ENCODE peak calls at places on chromosomes 11 and 22, in five cellular contexts. One of them, this sample, is unnamed.

GRCh38 chr11:128450882-128451647 is 136.3 kb downstream of the ETS1 start:
- DNase-seq in EH: no peak
- DNase-seq in RWPE1: no peak
- DNase-seq in 8988T: no peak
- DNase-seq in activated naive CD8-positive, alpha-beta T cell treated with anti-CD3 and anti-CD28 coated beads for 36 hours: no peak
- DNase-seq in this sample: no peak

GRCh38 chr11:105639527-105639926 is 29.7 kb downstream of the GRIA4 start:
- DNase-seq in RWPE1: no peak
- DNase-seq in EH: no peak
- DNase-seq in activated naive CD8-positive, alpha-beta T cell treated with anti-CD3 and anti-CD28 coated beads for 36 hours: no peak
- DNase-seq in 8988T: no peak
- DNase-seq in this sample: no peak

GRCh38 chr11:93099811-93100210 is 98.0 kb downstream of the SLC36A4 start:
- DNase-seq in 8988T: no peak
- DNase-seq in EH: peak
- DNase-seq in RWPE1: no peak
- DNase-seq in activated naive CD8-positive, alpha-beta T cell treated with anti-CD3 and anti-CD28 coated beads for 36 hours: no peak
- DNase-seq in this sample: peak

GRCh38 chr11:91100432-91100831 is 877.6 kb upstream of the CHORDC1 start:
- DNase-seq in EH: peak
- DNase-seq in activated naive CD8-positive, alpha-beta T cell treated with anti-CD3 and anti-CD28 coated beads for 36 hours: no peak
- DNase-seq in 8988T: no peak
- DNase-seq in RWPE1: no peak
- DNase-seq in this sample: peak

GRCh38 chr11:132373405-132374141 is 1003.2 kb downstream of the NTM start:
- DNase-seq in EH: no peak
- DNase-seq in RWPE1: no peak
- DNase-seq in 8988T: no peak
- DNase-seq in activated naive CD8-positive, alpha-beta T cell treated with anti-CD3 and anti-CD28 coated beads for 36 hours: no peak
- DNase-seq in this sample: no peak

GRCh38 chr22:46791201-46791731 is 28.8 kb downstream of the TBC1D22A start:
- DNase-seq in activated naive CD8-positive, alpha-beta T cell treated with anti-CD3 and anti-CD28 coated beads for 36 hours: peak
- DNase-seq in EH: peak
- DNase-seq in RWPE1: peak
- DNase-seq in 8988T: no peak
- DNase-seq in this sample: peak

GRCh38 chr11:11620966-11621880 is 582 bp downstream of the GALNT18 start:
- DNase-seq in EH: peak
- DNase-seq in 8988T: peak
- DNase-seq in RWPE1: peak
- DNase-seq in activated naive CD8-positive, alpha-beta T cell treated with anti-CD3 and anti-CD28 coated beads for 36 hours: peak
- DNase-seq in this sample: peak

GRCh38 chr11:45106006-45106405 is 40.4 kb upstream of the PRDM11 start:
- DNase-seq in activated naive CD8-positive, alpha-beta T cell treated with anti-CD3 and anti-CD28 coated beads for 36 hours: no peak
- DNase-seq in EH: no peak
- DNase-seq in RWPE1: no peak
- DNase-seq in 8988T: no peak
- DNase-seq in this sample: no peak

GRCh38 chr11:7538023-7538422 is 24.2 kb downstream of the PPFIBP2 start:
- DNase-seq in 8988T: no peak
- DNase-seq in activated naive CD8-positive, alpha-beta T cell treated with anti-CD3 and anti-CD28 coated beads for 36 hours: peak
- DNase-seq in RWPE1: no peak
- DNase-seq in EH: peak
- DNase-seq in this sample: no peak

GRCh38 chr11:130390071-130390758 is 38.2 kb downstream of the ADAMTS8 start:
- DNase-seq in 8988T: peak
- DNase-seq in EH: peak
- DNase-seq in RWPE1: peak
- DNase-seq in activated naive CD8-positive, alpha-beta T cell treated with anti-CD3 and anti-CD28 coated beads for 36 hours: no peak
- DNase-seq in this sample: peak

GRCh38 chr22:43013355-43014061 is 1.4 kb downstream of the PACSIN2 start:
- DNase-seq in EH: peak
- DNase-seq in 8988T: no peak
- DNase-seq in RWPE1: no peak
- DNase-seq in activated naive CD8-positive, alpha-beta T cell treated with anti-CD3 and anti-CD28 coated beads for 36 hours: no peak
- DNase-seq in this sample: no peak

GRCh38 chr11:44263711-44264110 is 46.2 kb downstream of the ALX4 start:
- DNase-seq in activated naive CD8-positive, alpha-beta T cell treated with anti-CD3 and anti-CD28 coated beads for 36 hours: no peak
- DNase-seq in RWPE1: no peak
- DNase-seq in EH: no peak
- DNase-seq in 8988T: no peak
- DNase-seq in this sample: no peak

GRCh38 chr22:43094551-43094950 is 5.4 kb upstream of the TTLL1 start:
- DNase-seq in RWPE1: no peak
- DNase-seq in 8988T: no peak
- DNase-seq in activated naive CD8-positive, alpha-beta T cell treated with anti-CD3 and anti-CD28 coated beads for 36 hours: no peak
- DNase-seq in EH: no peak
- DNase-seq in this sample: no peak

GRCh38 chr11:57072640-57073039 is 83.9 kb downstream of the OR5AK2 start:
- DNase-seq in 8988T: no peak
- DNase-seq in activated naive CD8-positive, alpha-beta T cell treated with anti-CD3 and anti-CD28 coated beads for 36 hours: no peak
- DNase-seq in RWPE1: peak
- DNase-seq in EH: peak
- DNase-seq in this sample: peak

GRCh38 chr11:40186401-40187091 is 1272.9 kb downstream of the LRRC4C start:
- DNase-seq in RWPE1: no peak
- DNase-seq in EH: no peak
- DNase-seq in 8988T: no peak
- DNase-seq in activated naive CD8-positive, alpha-beta T cell treated with anti-CD3 and anti-CD28 coated beads for 36 hours: no peak
- DNase-seq in this sample: no peak

GRCh38 chr11:72072348-72072747 is 8.0 kb downstream of the NUMA1 start:
- DNase-seq in 8988T: no peak
- DNase-seq in activated naive CD8-positive, alpha-beta T cell treated with anti-CD3 and anti-CD28 coated beads for 36 hours: no peak
- DNase-seq in RWPE1: peak
- DNase-seq in EH: peak
- DNase-seq in this sample: peak

GRCh38 chr11:10379871-10380568 is 75.0 kb upstream of the AMPD3 start:
- DNase-seq in 8988T: no peak
- DNase-seq in EH: no peak
- DNase-seq in activated naive CD8-positive, alpha-beta T cell treated with anti-CD3 and anti-CD28 coated beads for 36 hours: no peak
- DNase-seq in RWPE1: no peak
- DNase-seq in this sample: no peak

GRCh38 chr11:12893787-12894672 is 115.1 kb upstream of the RASSF10 start:
- DNase-seq in activated naive CD8-positive, alpha-beta T cell treated with anti-CD3 and anti-CD28 coated beads for 36 hours: peak
- DNase-seq in 8988T: peak
- DNase-seq in EH: peak
- DNase-seq in RWPE1: peak
- DNase-seq in this sample: peak

GRCh38 chr22:20763630-20764029 is 10.3 kb upstream of the SERPIND1 start:
- DNase-seq in activated naive CD8-positive, alpha-beta T cell treated with anti-CD3 and anti-CD28 coated beads for 36 hours: no peak
- DNase-seq in 8988T: no peak
- DNase-seq in EH: no peak
- DNase-seq in RWPE1: no peak
- DNase-seq in this sample: no peak

GRCh38 chr22:17098379-17098819 is 13.6 kb downstream of the IL17RA start:
- DNase-seq in EH: no peak
- DNase-seq in activated naive CD8-positive, alpha-beta T cell treated with anti-CD3 and anti-CD28 coated beads for 36 hours: no peak
- DNase-seq in 8988T: no peak
- DNase-seq in RWPE1: no peak
- DNase-seq in this sample: no peak

GRCh38 chr11:93444671-93445073 is 98.5 kb downstream of the SMCO4 start:
- DNase-seq in EH: no peak
- DNase-seq in 8988T: no peak
- DNase-seq in RWPE1: no peak
- DNase-seq in activated naive CD8-positive, alpha-beta T cell treated with anti-CD3 and anti-CD28 coated beads for 36 hours: peak
- DNase-seq in this sample: no peak

GRCh38 chr22:18148508-18148965 is 1.4 kb upstream of the USP18 start:
- DNase-seq in activated naive CD8-positive, alpha-beta T cell treated with anti-CD3 and anti-CD28 coated beads for 36 hours: no peak
- DNase-seq in RWPE1: no peak
- DNase-seq in EH: no peak
- DNase-seq in 8988T: no peak
- DNase-seq in this sample: no peak

GRCh38 chr11:134751825-134752224 is 339.8 kb upstream of the B3GAT1 start:
- DNase-seq in RWPE1: no peak
- DNase-seq in 8988T: no peak
- DNase-seq in EH: no peak
- DNase-seq in activated naive CD8-positive, alpha-beta T cell treated with anti-CD3 and anti-CD28 coated beads for 36 hours: no peak
- DNase-seq in this sample: no peak

GRCh38 chr11:73271936-73272679 is at the start of gene P2RY6:
- DNase-seq in activated naive CD8-positive, alpha-beta T cell treated with anti-CD3 and anti-CD28 coated beads for 36 hours: no peak
- DNase-seq in EH: peak
- DNase-seq in RWPE1: peak
- DNase-seq in 8988T: peak
- DNase-seq in this sample: peak

GRCh38 chr11:441418-442274 is at the start of gene ANO9:
- DNase-seq in 8988T: no peak
- DNase-seq in EH: no peak
- DNase-seq in activated naive CD8-positive, alpha-beta T cell treated with anti-CD3 and anti-CD28 coated beads for 36 hours: peak
- DNase-seq in RWPE1: peak
- DNase-seq in this sample: no peak

GRCh38 chr11:86676533-86677154 is 4.2 kb upstream of the ME3 start:
- DNase-seq in RWPE1: no peak
- DNase-seq in activated naive CD8-positive, alpha-beta T cell treated with anti-CD3 and anti-CD28 coated beads for 36 hours: no peak
- DNase-seq in EH: peak
- DNase-seq in 8988T: peak
- DNase-seq in this sample: peak

GRCh38 chr11:16001899-16002426 is 354.4 kb downstream of the SOX6 start:
- DNase-seq in activated naive CD8-positive, alpha-beta T cell treated with anti-CD3 and anti-CD28 coated beads for 36 hours: no peak
- DNase-seq in 8988T: no peak
- DNase-seq in RWPE1: peak
- DNase-seq in EH: peak
- DNase-seq in this sample: peak

GRCh38 chr11:73981051-73981805 is 1.4 kb downstream of the UCP2 start:
- DNase-seq in activated naive CD8-positive, alpha-beta T cell treated with anti-CD3 and anti-CD28 coated beads for 36 hours: no peak
- DNase-seq in EH: no peak
- DNase-seq in RWPE1: no peak
- DNase-seq in 8988T: peak
- DNase-seq in this sample: no peak

GRCh38 chr11:96538104-96538503 is 148.3 kb downstream of the JRKL start:
- DNase-seq in activated naive CD8-positive, alpha-beta T cell treated with anti-CD3 and anti-CD28 coated beads for 36 hours: no peak
- DNase-seq in 8988T: no peak
- DNase-seq in RWPE1: no peak
- DNase-seq in EH: no peak
- DNase-seq in this sample: no peak

GRCh38 chr22:22082229-22082835 is 99.7 kb upstream of the TOP3B start:
- DNase-seq in EH: no peak
- DNase-seq in activated naive CD8-positive, alpha-beta T cell treated with anti-CD3 and anti-CD28 coated beads for 36 hours: no peak
- DNase-seq in 8988T: no peak
- DNase-seq in RWPE1: no peak
- DNase-seq in this sample: no peak

This sample was measured in EL.